ENCODE peak calls at places on chromosomes 7 and 10, in eight cellular contexts. E is effector memory CD4-positive, alpha-beta T cell; N is NCI-H2029; S is nucleus accumbens; C is Peyer's patch; K is NCI-H2107; W is NCI-H1092 treated with DMSO at 0.1 percent for 48 hours; X is left ventricle myocardium inferior. U is an unnamed sample.

GRCh38 chr7:137940656-137941518 is 61.0 kb downstream of the CREB3L2 start:
- DNase-seq in E (no peak), N (no peak), S (no peak), C (peak), K (no peak), W (no peak), X (no peak), U (no peak)

GRCh38 chr10:44417761-44418160 is 32.9 kb upstream of the CXCL12 start:
- DNase-seq in E (no peak), N (no peak), S (no peak), C (peak), K (no peak), W (no peak), X (no peak), U (no peak)

GRCh38 chr10:101146392-101147251 is 15.5 kb downstream of the TLX1 start:
- DNase-seq in E (no peak), N (no peak), S (no peak), C (peak), K (no peak), W (no peak), X (no peak), U (no peak)

GRCh38 chr7:72544486-72544885 is 132.3 kb upstream of the CALN1 start:
- DNase-seq in E (no peak), N (no peak), S (no peak), C (no peak), K (no peak), W (no peak), X (no peak), U (no peak)

GRCh38 chr10:123252779-123253178 is 98.6 kb downstream of the BUB3 start:
- DNase-seq in E (no peak), N (no peak), S (no peak), C (no peak), K (no peak), W (peak), X (no peak), U (no peak)

GRCh38 chr7:19519443-19519977 is 189.3 kb downstream of the POLR1F start:
- DNase-seq in E (no peak), N (peak), S (no peak), C (no peak), K (no peak), W (peak), X (peak), U (peak)

GRCh38 chr10:102396751-102397151 is 1.2 kb downstream of the NFKB2 start:
- DNase-seq in E (no peak), N (no peak), S (no peak), C (no peak), K (no peak), W (no peak), X (no peak), U (no peak)

GRCh38 chr10:131110241-131110783 is 201.2 kb downstream of the TCERG1L start:
- DNase-seq in E (no peak), N (no peak), S (no peak), C (no peak), K (no peak), W (no peak), X (no peak), U (no peak)

GRCh38 chr7:105222953-105223352 is 165.8 kb downstream of the SRPK2 start:
- DNase-seq in E (no peak), N (no peak), S (no peak), C (no peak), K (no peak), W (no peak), X (no peak), U (no peak)

GRCh38 chr10:57955076-57955475 is 312.6 kb downstream of the IPMK start:
- DNase-seq in E (no peak), N (no peak), S (no peak), C (no peak), K (no peak), W (no peak), X (no peak), U (no peak)

GRCh38 chr7:1703475-1704325 is 33.6 kb downstream of the ELFN1 start:
- DNase-seq in E (no peak), N (no peak), S (no peak), C (peak), K (no peak), W (no peak), X (no peak), U (no peak)

GRCh38 chr10:12412671-12413368 is 63.5 kb downstream of the CAMK1D start:
- DNase-seq in E (no peak), N (no peak), S (no peak), C (no peak), K (no peak), W (no peak), X (no peak), U (no peak)

GRCh38 chr7:137618748-137619147 is 228.0 kb downstream of the DGKI start:
- DNase-seq in E (no peak), N (no peak), S (no peak), C (no peak), K (no peak), W (no peak), X (no peak), U (no peak)

GRCh38 chr7:155770186-155770585 is 42.1 kb downstream of the SHH start:
- DNase-seq in E (no peak), N (no peak), S (no peak), C (no peak), K (no peak), W (no peak), X (no peak), U (no peak)

GRCh38 chr10:38147686-38148085 is 53.5 kb downstream of the ZNF37A start:
- DNase-seq in E (no peak), N (no peak), S (no peak), C (no peak), K (no peak), W (no peak), X (no peak), U (no peak)

GRCh38 chr10:7988985-7989384 is 65.5 kb upstream of the GATA3 start:
- DNase-seq in E (no peak), N (no peak), S (no peak), C (no peak), K (no peak), W (no peak), X (no peak), U (no peak)

GRCh38 chr7:137715546-137715945 is 131.2 kb downstream of the DGKI start:
- DNase-seq in E (no peak), N (no peak), S (no peak), C (no peak), K (no peak), W (no peak), X (no peak), U (no peak)

GRCh38 chr10:132170561-132171361 is 16.0 kb upstream of the DPYSL4 start:
- DNase-seq in E (no peak), N (no peak), S (peak), C (no peak), K (no peak), W (no peak), X (no peak), U (no peak)

GRCh38 chr7:85773116-85773783 is 586.4 kb upstream of the SEMA3D start:
- DNase-seq in E (no peak), N (no peak), S (no peak), C (no peak), K (no peak), W (no peak), X (no peak), U (no peak)

GRCh38 chr10:4294271-4294670 is 509.3 kb upstream of the KLF6 start:
- DNase-seq in E (no peak), N (no peak), S (no peak), C (no peak), K (no peak), W (no peak), X (no peak), U (no peak)

GRCh38 chr10:33982995-33983394 is 648.5 kb upstream of the NRP1 start:
- DNase-seq in E (no peak), N (no peak), S (no peak), C (no peak), K (no peak), W (no peak), X (no peak), U (no peak)

GRCh38 chr7:149881328-149882263 is 7.8 kb downstream of the ATP6V0E2 start:
- DNase-seq in E (no peak), N (no peak), S (no peak), C (no peak), K (no peak), W (no peak), X (no peak), U (no peak)

GRCh38 chr7:25143763-25144162 is 18.7 kb upstream of the CYCS start:
- DNase-seq in E (no peak), N (no peak), S (no peak), C (no peak), K (no peak), W (no peak), X (no peak), U (no peak)

GRCh38 chr10:30491832-30492530 is 58.0 kb downstream of the MAP3K8 start:
- DNase-seq in E (no peak), N (no peak), S (no peak), C (no peak), K (no peak), W (no peak), X (no peak), U (no peak)

GRCh38 chr10:46097576-46098317 is 51.7 kb upstream of the MSMB start:
- DNase-seq in E (no peak), N (no peak), S (no peak), C (no peak), K (no peak), W (no peak), X (no peak), U (no peak)

GRCh38 chr7:1016577-1017531 is 27.5 kb upstream of the GPR146 start:
- DNase-seq in E (no peak), N (no peak), S (no peak), C (no peak), K (no peak), W (no peak), X (no peak), U (no peak)